ENCODE peak calls at places on chromosomes 13 and 19, in nine cellular contexts. G, H, R, X, K, N, E, Q and U are unnamed samples.

GRCh38 chr19:7590256-7590655 is 5.4 kb upstream of the CAMSAP3 start:
- DNase-seq in N (no peak), E (no peak), H (no peak), R (no peak), K (no peak), G (no peak), X (no peak), Q (no peak), U (no peak)

GRCh38 chr19:50801107-50801506 is 10.9 kb downstream of the ACP4 start:
- DNase-seq in X (no peak), Q (no peak), H (no peak), N (no peak), G (no peak), R (no peak), K (no peak), E (no peak), U (no peak)

GRCh38 chr13:40401911-40402776 is 264.3 kb downstream of the FOXO1 start:
- DNase-seq in K (peak; percentile 96), N (no peak), G (peak; percentile 67), Q (peak; percentile 99), R (peak; percentile 90), X (no peak), H (peak; percentile 20), E (no peak), U (no peak)

GRCh38 chr13:85347251-85347650 is 452.0 kb downstream of the SLITRK6 start:
- DNase-seq in K (no peak), E (no peak), X (no peak), G (no peak), Q (peak; percentile 31), N (no peak), R (no peak), H (no peak), U (no peak)

GRCh38 chr19:36837525-36837901 is 674 bp downstream of the ZNF790 start:
- DNase-seq in H (no peak), E (no peak), N (no peak), G (no peak), Q (no peak), R (no peak), X (no peak), K (no peak), U (no peak)

GRCh38 chr13:99968521-99969367 is 2.8 kb downstream of the ZIC5 start:
- DNase-seq in E (peak; percentile 62), Q (no peak), R (no peak), K (no peak), X (no peak), G (no peak), N (no peak), H (peak; percentile 67), U (no peak)

GRCh38 chr13:37429976-37430375 is 168.6 kb downstream of the POSTN start:
- DNase-seq in K (peak; percentile 86), E (no peak), H (no peak), Q (peak; percentile 85), N (no peak), G (no peak), R (peak; percentile 67), X (no peak), U (no peak)

GRCh38 chr13:108495686-108496363 is 133.6 kb upstream of the MYO16 start:
- DNase-seq in R (no peak), X (no peak), N (no peak), E (peak; percentile 28), K (no peak), H (peak; percentile 62), G (no peak), Q (no peak), U (peak; percentile 66)

GRCh38 chr19:843836-844299 is 3.1 kb downstream of the PRTN3 start:
- DNase-seq in X (no peak), G (no peak), N (no peak), K (no peak), R (no peak), H (no peak), Q (no peak), E (no peak), U (no peak)

GRCh38 chr13:113147206-113147605 is 11.2 kb upstream of the PROZ start:
- DNase-seq in Q (no peak), G (no peak), E (no peak), X (no peak), K (no peak), N (no peak), R (no peak), H (no peak), U (no peak)

GRCh38 chr19:9735986-9736385 is 32.6 kb downstream of the ZNF846 start:
- DNase-seq in X (no peak), K (no peak), H (no peak), R (no peak), N (no peak), Q (no peak), E (no peak), G (no peak), U (no peak)

GRCh38 chr19:46943150-46943946 is 76.3 kb upstream of the NPAS1 start:
- DNase-seq in X (no peak), G (no peak), H (no peak), N (no peak), E (no peak), K (no peak), R (no peak), Q (no peak), U (no peak)

GRCh38 chr13:45082964-45083363 is 37.3 kb upstream of the GTF2F2 start:
- DNase-seq in X (no peak), G (no peak), K (peak; percentile 91), Q (peak; percentile 82), R (peak; percentile 85), E (no peak), H (no peak), N (no peak), U (no peak)

GRCh38 chr13:113837554-113838355 is 26.1 kb downstream of the GAS6 start:
- DNase-seq in G (no peak), X (no peak), H (no peak), E (peak; percentile 52), N (no peak), Q (peak; percentile 99), K (peak; percentile 99), R (peak; percentile 92), U (peak; percentile 47)

GRCh38 chr13:30880756-30881155 is 25.3 kb upstream of the MEDAG start:
- DNase-seq in R (peak; percentile 79), K (peak; percentile 91), E (no peak), H (no peak), Q (peak; percentile 94), G (no peak), X (no peak), N (no peak), U (no peak)